ENCODE peak calls at places on chromosomes 5 and 9, in four cellular contexts. X is fibroblast of mammary gland, H is heart right ventricle, K is lower leg skin. E is an unnamed sample.

GRCh38 chr5:19739691-19740090 is 248.3 kb downstream of the CDH18 start:
- DNase-seq in X (no peak), H (no peak), K (no peak), E (peak)

GRCh38 chr5:149363345-149363744 is 5.5 kb downstream of the PCYOX1L start:
- DNase-seq in X (no peak), H (no peak), K (peak), E (no peak)

GRCh38 chr5:20369151-20369550 is 381.2 kb upstream of the CDH18 start:
- DNase-seq in X (no peak), H (no peak), K (no peak), E (no peak)

GRCh38 chr9:18893051-18893450 is 140.0 kb downstream of the SAXO1 start:
- DNase-seq in X (no peak), H (no peak), K (no peak), E (no peak)

GRCh38 chr9:32968101-32969011 is 33.1 kb downstream of the APTX start:
- DNase-seq in X (peak), H (peak), K (peak), E (no peak)

GRCh38 chr9:6153425-6153824 is 62.2 kb upstream of the IL33 start:
- DNase-seq in X (peak), H (no peak), K (no peak), E (no peak)

GRCh38 chr5:147234825-147235635 is at the start of gene STK32A:
- DNase-seq in X (peak), H (peak), K (peak), E (no peak)

GRCh38 chr5:169099801-169100734 is 200.9 kb downstream of the SLIT3 start:
- DNase-seq in X (peak), H (no peak), K (peak), E (no peak)

GRCh38 chr9:133864011-133864410 is 125.9 kb upstream of the SARDH start:
- DNase-seq in X (no peak), H (no peak), K (no peak), E (no peak)

GRCh38 chr9:114894801-114895433 is 35.5 kb downstream of the TNFSF8 start:
- DNase-seq in X (peak), H (no peak), K (no peak), E (no peak)

GRCh38 chr9:71885467-71885866 is 25.5 kb downstream of the ABHD17B start:
- DNase-seq in X (no peak), H (no peak), K (no peak), E (no peak)

GRCh38 chr9:7802666-7803065 is 3.1 kb upstream of the DMAC1 start:
- DNase-seq in X (peak), H (no peak), K (no peak), E (no peak)

GRCh38 chr5:91194861-91195460 is 188.2 kb downstream of the ARRDC3 start:
- DNase-seq in X (no peak), H (no peak), K (no peak), E (no peak)

GRCh38 chr5:15105799-15106393 is 234.3 kb upstream of the ANKH start:
- DNase-seq in X (peak), H (no peak), K (no peak), E (peak)

GRCh38 chr5:107457138-107457537 is 213.6 kb downstream of the EFNA5 start:
- DNase-seq in X (no peak), H (no peak), K (no peak), E (no peak)

GRCh38 chr5:135761746-135762145 is 72.7 kb upstream of the SLC25A48 start:
- DNase-seq in X (no peak), H (no peak), K (no peak), E (no peak)

GRCh38 chr9:35658894-35659220 is 765 bp downstream of the CCDC107 start:
- DNase-seq in X (peak), H (peak), K (no peak), E (no peak)
- TF ChIP-seq CTCF in X (no peak), H (no peak), K (no peak), E (no peak)

DNA sequence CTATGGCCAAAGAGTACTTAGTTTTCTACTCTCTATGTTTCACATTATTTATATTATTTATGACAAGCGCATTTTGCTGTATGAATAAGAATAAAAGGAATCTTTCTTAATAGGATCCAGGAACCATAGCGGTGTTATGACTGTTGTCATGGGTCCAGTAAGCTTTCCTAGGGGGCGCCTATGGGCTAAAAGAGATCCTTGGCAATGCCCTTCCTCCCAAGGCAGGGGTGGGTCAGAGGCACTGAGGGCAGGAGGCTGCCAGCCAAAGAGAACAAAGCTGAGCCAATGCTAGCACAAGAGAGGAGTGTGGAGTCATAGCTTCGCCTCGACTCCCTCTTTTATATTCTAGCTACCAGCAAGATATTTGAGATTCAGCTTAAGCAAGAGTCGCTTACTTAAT is 98.4 kb upstream of the GNAQ start:
- DNase-seq in X (peak), H (no peak), K (no peak), E (no peak)
- TF ChIP-seq CTCF in X (peak), H (no peak), K (no peak), E (no peak)

GRCh38 chr5:181190711-181191525 is 14.1 kb downstream of the TRIM7 start:
- DNase-seq in X (no peak), H (peak), K (peak), E (no peak)
- TF ChIP-seq CTCF in X (no peak), H (no peak), K (no peak), E (no peak)

DNA sequence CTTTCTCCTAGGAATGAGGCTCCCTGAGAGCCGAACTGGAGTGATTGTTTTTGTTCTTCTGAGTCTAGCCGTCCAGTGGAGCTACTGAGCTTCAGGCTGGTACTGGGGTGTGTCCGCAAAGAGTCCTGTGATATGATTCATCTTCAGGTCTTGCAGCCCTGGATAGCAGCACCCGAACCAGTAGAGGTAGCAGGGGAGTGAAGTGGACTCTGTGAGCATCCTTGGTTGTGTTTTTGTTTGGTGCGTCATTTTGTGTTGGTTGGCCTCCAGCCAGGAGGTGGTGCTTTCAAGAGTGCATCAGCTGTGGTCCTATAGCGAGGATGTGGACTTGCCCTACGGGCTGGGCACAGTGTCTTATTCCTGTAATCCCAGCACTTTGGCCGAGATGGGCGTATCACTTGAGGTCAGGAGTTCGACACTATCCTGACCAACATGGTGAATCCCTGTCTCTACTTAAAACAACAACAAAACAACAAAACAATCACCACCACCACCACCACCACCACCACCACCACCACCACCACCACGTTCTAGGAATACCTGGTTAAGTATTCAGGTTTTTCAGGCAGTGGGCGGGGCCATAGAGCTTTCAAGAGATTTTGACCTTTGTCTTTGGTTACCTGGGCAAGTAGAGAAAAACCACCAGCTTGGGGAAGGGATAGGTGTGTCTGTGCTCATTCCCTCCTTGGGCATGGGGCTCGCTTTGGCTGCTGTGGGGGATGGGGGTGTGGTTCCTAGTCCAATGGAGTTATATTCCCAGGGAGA is 154.0 kb downstream of the WDR70 start:
- DNase-seq in X (peak), H (no peak), K (no peak), E (no peak)
- TF ChIP-seq CTCF in X (no peak), H (no peak), K (no peak), E (no peak)

DNA sequence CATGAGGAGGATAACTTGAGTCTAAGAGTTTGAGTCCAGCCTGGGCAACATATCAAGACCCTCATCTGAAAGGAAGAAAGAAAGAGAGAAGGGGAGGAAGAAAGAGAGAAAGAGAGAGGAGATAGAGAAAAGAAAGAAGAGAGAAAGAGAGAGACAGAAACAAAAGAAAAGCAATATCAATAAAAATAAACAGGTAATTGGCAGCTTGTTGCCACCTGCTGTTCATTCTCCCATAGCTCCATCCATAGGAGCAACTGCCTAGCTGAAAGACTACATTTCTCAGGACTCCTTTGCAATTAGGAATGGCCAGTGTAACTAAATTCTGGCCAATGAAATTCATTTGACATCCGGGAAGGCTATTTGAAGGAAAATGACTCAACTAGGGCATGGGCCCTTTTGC is 4.6 kb upstream of the TTC39B start:
- DNase-seq in X (peak), H (no peak), K (no peak), E (no peak)
- TF ChIP-seq CTCF in X (no peak), H (no peak), K (no peak), E (peak)

GRCh38 chr5:14011089-14012004 is 66.9 kb upstream of the DNAH5 start:
- DNase-seq in X (peak), H (peak), K (peak), E (peak)
- TF ChIP-seq CTCF in X (no peak), H (no peak), K (no peak), E (peak)

GRCh38 chr9:101564252-101564651 is 30.5 kb downstream of the PPP3R2 start:
- DNase-seq in X (no peak), H (no peak), K (no peak), E (no peak)

GRCh38 chr9:101567725-101567993 is 27.1 kb downstream of the PPP3R2 start:
- DNase-seq in X (no peak), H (no peak), K (no peak), E (no peak)

GRCh38 chr9:101561740-101562139 is 28.1 kb downstream of the RNF20 start:
- DNase-seq in X (no peak), H (no peak), K (no peak), E (no peak)

GRCh38 chr9:101566904-101567724 is 27.7 kb downstream of the PPP3R2 start:
- DNase-seq in X (peak), H (no peak), K (no peak), E (peak)

DNA sequence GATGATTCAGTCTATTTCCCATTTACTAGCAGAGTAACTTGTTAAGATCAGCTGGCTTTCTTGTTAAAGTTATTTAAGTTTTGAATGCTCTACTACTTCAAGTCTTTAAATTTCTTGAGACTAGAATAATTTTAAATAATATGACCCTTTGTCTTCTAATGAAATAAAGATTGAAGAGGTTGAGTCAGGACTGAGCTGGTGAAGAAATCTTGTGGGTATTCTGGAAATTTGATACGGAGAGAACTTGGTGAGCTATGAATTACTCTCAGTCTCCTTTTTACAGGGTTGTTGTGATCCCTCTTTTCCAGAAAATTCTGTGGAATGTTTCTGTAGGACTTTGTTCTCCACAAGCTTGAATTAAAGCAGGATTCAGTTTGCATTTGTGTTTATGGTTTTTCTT is 29.3 kb downstream of the RNF20 start:
- DNase-seq in X (peak), H (no peak), K (no peak), E (no peak)
- TF ChIP-seq CTCF in X (no peak), H (no peak), K (no peak), E (no peak)

GRCh38 chr5:65588694-65589093 is 25.6 kb downstream of the PPWD1 start:
- DNase-seq in X (no peak), H (no peak), K (no peak), E (no peak)
- TF ChIP-seq CTCF in X (no peak), H (no peak), K (no peak), E (peak)

E was measured in LNCaP clone FGC.